ENCODE peak calls at places on chromosomes 7 and 10, in seven cellular contexts. Z is H1, F is GM12878, N is K562, S is HepG2, H is GM12891, P is GM12892. Q is an unnamed sample.

GRCh38 chr10:6721964-6722615 is 142.0 kb upstream of the PRKCQ start:
- DNase-seq in P (no peak), F (no peak), H (no peak), Z (no peak), N (no peak), S (no peak), Q (no peak)

GRCh38 chr7:137146012-137146455 is 197.5 kb downstream of the PTN start:
- DNase-seq in Z (no peak), F (no peak), P (no peak), H (no peak), N (no peak), S (no peak), Q (no peak)

GRCh38 chr7:153934629-153935028 is 117.6 kb upstream of the DPP6 start:
- DNase-seq in F (no peak), Z (no peak), S (no peak), N (no peak), P (no peak), H (no peak), Q (peak)

GRCh38 chr10:12689893-12690292 is 311.6 kb downstream of the CCDC3 start:
- DNase-seq in Z (no peak), N (no peak), P (no peak), S (no peak), F (no peak), H (no peak), Q (no peak)

GRCh38 chr10:124173298-124173900 is 80.0 kb upstream of the CHST15 start:
- DNase-seq in Z (no peak), S (no peak), H (no peak), F (no peak), P (no peak), N (no peak), Q (no peak)

GRCh38 chr7:46146454-46147255 is 225.6 kb upstream of the IGFBP3 start:
- DNase-seq in H (no peak), F (no peak), Z (no peak), N (no peak), P (no peak), S (no peak), Q (peak)

GRCh38 chr10:99870051-99870730 is 87.8 kb downstream of the ABCC2 start:
- DNase-seq in F (no peak), P (no peak), N (no peak), S (no peak), H (no peak), Z (no peak), Q (no peak)

GRCh38 chr7:142807855-142808460 is 37.2 kb downstream of the PRSS2 start:
- DNase-seq in S (no peak), P (no peak), Z (no peak), H (no peak), N (peak), F (peak), Q (no peak)

GRCh38 chr10:133260895-133261725 is 15.6 kb downstream of the ADAM8 start:
- DNase-seq in F (no peak), Z (no peak), S (no peak), P (peak), H (peak), N (peak), Q (peak)

GRCh38 chr10:10725196-10725595 is 292.5 kb upstream of the CELF2 start:
- DNase-seq in Z (no peak), P (no peak), F (no peak), S (no peak), H (no peak), N (no peak), Q (no peak)

GRCh38 chr10:27998178-27998953 is 513 bp downstream of the ODAD2 start:
- DNase-seq in F (no peak), P (no peak), Z (no peak), H (peak), N (no peak), S (no peak), Q (peak)

GRCh38 chr10:11208908-11209809 is 191.5 kb downstream of the CELF2 start:
- DNase-seq in H (no peak), F (no peak), Z (no peak), P (peak), N (no peak), S (no peak), Q (no peak)

GRCh38 chr7:98930921-98931320 is 52.6 kb downstream of the TRRAP start:
- DNase-seq in P (no peak), H (no peak), Z (no peak), F (peak), S (no peak), N (no peak), Q (no peak)

GRCh38 chr10:52874541-52874940 is 102.0 kb upstream of the MBL2 start:
- DNase-seq in N (no peak), F (no peak), H (no peak), Z (no peak), P (no peak), S (no peak), Q (no peak)

GRCh38 chr10:102601639-102602038 is 42.6 kb upstream of the TRIM8 start:
- DNase-seq in N (no peak), Z (no peak), F (no peak), P (no peak), H (no peak), S (no peak), Q (no peak)

GRCh38 chr7:29588900-29589696 is 25.5 kb downstream of the PRR15 start:
- DNase-seq in Z (no peak), F (peak), P (no peak), N (peak), H (peak), S (peak), Q (peak)

GRCh38 chr7:98133181-98133580 is 26.5 kb downstream of the LMTK2 start:
- DNase-seq in P (peak), S (no peak), N (peak), Z (no peak), H (peak), F (peak), Q (no peak)

GRCh38 chr7:135645296-135645904 is 16.9 kb upstream of the STMP1 start:
- DNase-seq in N (peak), P (no peak), S (peak), F (no peak), H (no peak), Z (no peak), Q (peak)

GRCh38 chr7:148521271-148521670 is 69.3 kb upstream of the C7orf33 start:
- DNase-seq in H (no peak), P (no peak), S (no peak), F (no peak), N (no peak), Z (no peak), Q (no peak)

GRCh38 chr10:69087600-69088470 is at the start of gene SRGN:
- DNase-seq in P (peak), H (no peak), N (peak), F (peak), Z (no peak), S (no peak), Q (no peak)

GRCh38 chr10:95333997-95334792 is 43.4 kb upstream of the PDLIM1 start:
- DNase-seq in N (no peak), H (no peak), S (no peak), P (no peak), Z (no peak), F (no peak), Q (no peak)

GRCh38 chr7:142873281-142873784 is 12.2 kb downstream of the TRPV6 start:
- DNase-seq in N (peak), Z (no peak), P (peak), H (peak), F (no peak), S (no peak), Q (peak)

GRCh38 chr7:44348300-44348699 is 22.9 kb upstream of the CAMK2B start:
- DNase-seq in F (no peak), H (no peak), S (peak), P (no peak), Z (no peak), N (peak), Q (peak)

GRCh38 chr7:2104107-2104710 is 128.5 kb downstream of the MAD1L1 start:
- DNase-seq in F (no peak), N (peak), P (peak), H (peak), Z (peak), S (peak), Q (peak)

GRCh38 chr7:143392875-143393266 is 11.7 kb downstream of the ZYX start:
- DNase-seq in F (no peak), P (no peak), H (no peak), N (no peak), Z (no peak), S (no peak), Q (no peak)

GRCh38 chr7:24462984-24463383 is 110.3 kb upstream of the PALS2 start:
- DNase-seq in S (no peak), Z (no peak), P (no peak), N (no peak), F (no peak), H (no peak), Q (no peak)

GRCh38 chr10:61992683-61993629 is 91.5 kb downstream of the ARID5B start:
- DNase-seq in S (no peak), H (no peak), N (no peak), F (peak), P (no peak), Z (no peak), Q (peak)

GRCh38 chr7:17103984-17104383 is 194.5 kb upstream of the AHR start:
- DNase-seq in H (no peak), F (no peak), N (no peak), S (no peak), P (no peak), Z (no peak), Q (no peak)

GRCh38 chr10:107425844-107426553 is 261.5 kb upstream of the SORCS1 start:
- DNase-seq in N (no peak), H (no peak), F (no peak), S (no peak), P (no peak), Z (no peak), Q (no peak)

GRCh38 chr10:102643346-102644065 is 773 bp upstream of the TRIM8 start:
- DNase-seq in Z (no peak), S (peak), N (peak), F (no peak), P (no peak), H (no peak), Q (peak)

GRCh38 chr10:33113111-33113856 is 155.3 kb upstream of the ITGB1 start:
- DNase-seq in Z (no peak), P (no peak), S (no peak), N (no peak), H (no peak), F (no peak), Q (no peak)

DNA sequence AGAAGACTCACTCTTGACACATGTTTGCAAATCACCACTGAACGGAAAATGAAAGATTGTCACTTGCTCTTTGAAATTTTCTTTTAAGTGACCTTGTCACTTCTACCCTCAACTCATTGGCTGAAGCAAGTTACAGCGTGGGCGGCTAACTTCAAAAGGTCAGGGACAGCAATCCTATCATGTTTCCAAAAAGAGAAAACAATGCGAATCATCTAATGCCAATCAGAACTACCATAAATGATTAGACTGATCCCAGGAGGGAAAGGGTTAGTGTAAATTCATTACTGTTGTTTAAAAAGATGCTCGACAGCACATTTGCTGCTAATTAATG is 140.6 kb downstream of the PRKG1 start:
- DNase-seq in P (no peak), F (no peak), N (no peak), H (no peak), Z (no peak), S (peak), Q (no peak)
- TF ChIP-seq TAF1 in P (no peak), F (no peak), N (no peak), H (no peak), Z (no peak), S (no peak), Q (no peak)

DNA sequence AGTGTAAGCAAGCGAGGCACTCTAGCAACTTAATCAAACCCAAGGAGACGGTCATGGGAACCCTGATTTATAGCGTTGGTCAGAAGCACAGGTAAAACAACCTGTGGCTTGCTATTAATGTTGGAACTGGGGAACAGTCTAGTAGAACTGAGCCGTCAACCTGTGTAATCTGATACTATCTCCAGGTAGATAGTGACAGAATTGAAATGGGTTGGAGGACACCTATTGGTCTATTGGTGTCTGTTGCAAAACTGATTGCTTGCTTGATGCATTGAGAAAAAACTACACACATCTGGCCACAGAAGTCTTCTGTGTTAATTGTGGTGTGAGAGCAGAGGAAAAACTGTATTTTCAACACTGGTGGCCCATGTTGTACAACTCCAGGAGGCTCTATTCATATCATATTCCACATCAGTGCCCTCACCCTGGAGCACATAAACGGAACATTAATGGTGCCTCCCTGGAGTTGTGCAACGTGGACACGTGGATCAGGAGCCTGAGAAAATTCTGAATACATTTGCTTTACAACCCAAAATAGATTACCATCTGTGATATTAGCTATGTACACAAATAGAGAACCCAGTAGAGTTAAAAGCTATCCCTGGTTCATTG is 112.2 kb downstream of the MYO3A start:
- DNase-seq in P (no peak), Z (no peak), F (no peak), H (no peak), S (no peak), N (no peak), Q (no peak)
- TF ChIP-seq TAF1 in P (no peak), Z (no peak), F (no peak), H (no peak), S (no peak), N (no peak), Q (no peak)

DNA sequence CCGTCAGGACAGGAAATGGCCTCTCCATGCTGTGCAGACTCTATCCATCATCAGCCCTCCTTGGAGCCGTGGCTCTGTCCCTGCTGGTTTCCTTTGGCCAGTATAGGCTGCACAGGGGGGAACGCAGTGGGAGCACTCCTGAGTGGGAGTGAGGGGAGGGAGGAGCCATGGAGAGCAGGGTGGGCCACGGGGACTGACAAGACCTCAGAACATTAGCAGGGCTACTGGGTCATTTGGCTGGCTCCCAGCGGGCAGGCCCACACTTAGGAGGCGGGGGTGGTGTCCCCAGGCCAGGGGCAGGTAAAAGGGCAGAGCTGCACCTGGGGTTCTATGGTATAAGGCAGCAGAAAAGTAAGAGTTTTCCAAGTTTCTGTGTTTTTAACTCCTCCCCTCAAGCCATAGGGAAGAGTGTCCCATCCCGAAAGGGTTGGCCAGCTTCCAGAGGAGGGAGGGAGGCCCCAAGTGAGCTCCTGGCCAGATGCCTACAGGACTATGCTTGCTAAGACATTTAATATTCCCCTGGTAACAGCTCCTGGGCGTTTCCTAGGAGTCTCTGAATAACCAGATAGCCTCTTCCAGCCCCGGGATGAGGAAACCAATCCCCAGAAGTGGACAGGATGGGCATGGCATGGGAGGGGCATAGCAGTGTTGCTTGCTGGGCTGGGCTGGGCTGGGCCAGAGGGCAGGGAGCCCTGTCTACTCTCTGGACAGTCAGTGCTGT is 5.5 kb upstream of the OPN4 start:
- DNase-seq in N (no peak), S (no peak), Z (no peak), P (no peak), H (no peak), F (no peak), Q (peak)
- TF ChIP-seq TAF1 in N (no peak), S (no peak), Z (no peak), P (no peak), H (no peak), F (no peak), Q (no peak)

GRCh38 chr7:36079446-36080025 is 73.5 kb upstream of the EEPD1 start:
- DNase-seq in Z (no peak), S (peak), F (no peak), N (no peak), H (no peak), P (no peak), Q (no peak)
- TF ChIP-seq TAF1 in Z (no peak), S (no peak), F (no peak), N (no peak), H (no peak), P (no peak), Q (no peak)

GRCh38 chr7:82164813-82165212 is 278.8 kb downstream of the CACNA2D1 start:
- DNase-seq in S (no peak), N (no peak), Z (no peak), F (no peak), P (no peak), H (no peak), Q (peak)
- TF ChIP-seq TAF1 in S (no peak), N (no peak), Z (no peak), F (no peak), P (no peak), H (no peak), Q (no peak)

DNA sequence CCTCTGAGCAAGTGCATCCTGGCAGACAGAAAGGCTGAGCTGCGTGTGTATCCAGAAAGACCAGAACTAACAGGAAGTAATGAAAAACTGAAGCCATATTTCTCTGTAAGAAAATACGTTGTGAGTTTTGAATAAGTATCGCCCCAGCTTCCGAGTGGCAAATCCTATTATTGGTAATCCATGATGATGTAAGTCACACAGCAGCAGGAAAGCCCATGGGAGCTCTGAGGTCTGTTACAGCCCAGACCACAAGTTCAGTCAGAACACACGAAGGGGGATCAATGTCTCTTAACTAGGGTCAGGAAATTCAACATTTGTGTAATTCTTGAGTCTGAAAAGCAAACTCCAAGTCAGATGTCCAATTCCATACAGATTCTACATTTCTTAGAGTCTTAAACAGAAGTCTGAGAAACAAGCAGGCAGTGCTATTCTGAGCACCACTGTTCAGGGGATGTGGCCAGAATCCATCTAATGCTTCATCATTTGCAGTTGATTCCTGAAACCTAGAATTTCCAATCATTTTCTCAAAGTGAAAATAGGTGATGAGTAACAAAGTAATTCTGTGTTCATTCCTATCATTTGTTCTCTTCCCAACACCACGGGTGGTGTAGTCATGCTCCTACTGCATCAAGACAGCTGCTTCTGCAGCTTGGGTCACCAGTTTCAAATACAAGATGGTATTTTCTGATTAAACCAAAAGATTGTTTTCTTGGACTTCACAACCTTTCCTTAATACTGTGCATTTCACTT is at the start of gene LRIT2:
- DNase-seq in S (no peak), H (no peak), P (no peak), F (no peak), N (no peak), Z (no peak), Q (no peak)
- TF ChIP-seq TAF1 in S (no peak), H (no peak), P (no peak), F (no peak), N (no peak), Z (no peak), Q (no peak)

GRCh38 chr10:96608815-96609214 is 22.0 kb upstream of the TM9SF3 start:
- DNase-seq in P (no peak), S (no peak), H (no peak), Z (no peak), N (no peak), F (no peak), Q (no peak)

GRCh38 chr10:96612052-96612830 is 25.4 kb upstream of the TM9SF3 start:
- DNase-seq in P (no peak), F (no peak), H (no peak), Z (no peak), N (no peak), S (peak), Q (no peak)

GRCh38 chr10:96613565-96613964 is 26.8 kb upstream of the TM9SF3 start:
- DNase-seq in N (no peak), F (no peak), Z (no peak), P (no peak), H (no peak), S (no peak), Q (no peak)

GRCh38 chr10:96608262-96608661 is 21.4 kb upstream of the TM9SF3 start:
- DNase-seq in N (no peak), F (no peak), S (no peak), H (no peak), Z (no peak), P (no peak), Q (no peak)

GRCh38 chr10:96610817-96611216 is 24.0 kb upstream of the TM9SF3 start:
- DNase-seq in H (no peak), Z (no peak), N (no peak), F (no peak), P (no peak), S (no peak), Q (no peak)
- TF ChIP-seq TAF1 in H (no peak), Z (no peak), N (no peak), F (no peak), P (no peak), S (no peak), Q (no peak)

DNA sequence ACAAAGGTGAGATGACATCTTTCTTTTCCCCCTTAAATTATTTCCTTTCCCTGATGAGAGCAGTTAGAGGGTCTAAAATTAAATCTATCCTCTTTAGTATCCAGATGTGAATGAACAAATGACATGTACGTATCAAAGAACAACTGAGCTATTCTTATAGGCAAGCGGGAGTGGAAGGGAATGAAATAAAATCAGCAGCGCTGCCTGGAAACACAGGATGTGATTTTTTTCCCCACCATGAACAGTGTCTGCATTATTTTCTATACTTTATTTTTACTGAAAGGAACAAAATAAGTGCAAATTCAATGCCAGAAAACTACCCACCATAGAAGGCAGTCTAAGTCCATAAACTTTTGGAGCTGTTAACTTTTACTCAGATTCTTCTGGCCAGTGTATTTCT is 40.6 kb downstream of the SLC26A4 start:
- DNase-seq in P (no peak), S (no peak), F (no peak), Z (no peak), N (no peak), H (no peak), Q (no peak)
- TF ChIP-seq TAF1 in P (no peak), S (no peak), F (no peak), Z (no peak), N (no peak), H (no peak), Q (no peak)

GRCh38 chr10:60662917-60663614 is 115.2 kb upstream of the CDK1 start:
- DNase-seq in S (no peak), Z (no peak), N (peak), P (no peak), H (no peak), F (no peak), Q (no peak)
- TF ChIP-seq TAF1 in S (no peak), Z (no peak), N (no peak), P (no peak), H (no peak), F (no peak), Q (no peak)